ENCODE peak calls at places on chromosomes 16 and 17, in eight cellular contexts. E is AG04449, S is lung, Q is epithelial cell of esophagus, J is IMR-90, H is endothelial cell, Y is astrocyte, G is retinal pigment epithelial cell. P is an unnamed sample.

GRCh38 chr17:40070895-40071719 is 8.3 kb downstream of the THRA start:
- DNase-seq in E (no peak), S (peak; percentile 83), Q (no peak), J (no peak), H (no peak), Y (no peak), G (no peak), P (no peak)

GRCh38 chr17:31696184-31696602 is 162.9 kb downstream of the COPRS start:
- DNase-seq in E (peak; percentile 94), S (peak; percentile 50), Q (no peak), J (peak; percentile 88), H (no peak), Y (peak; percentile 90), G (peak; percentile 46), P (no peak)

GRCh38 chr16:84952335-84953050 is 58.8 kb downstream of the ZDHHC7 start:
- DNase-seq in E (no peak), S (peak; percentile 84), Q (peak; percentile 77), J (peak; percentile 82), H (peak; percentile 86), Y (peak; percentile 68), G (peak; percentile 55), P (peak; percentile 85)

GRCh38 chr17:60899115-60899514 is 221.5 kb downstream of the BCAS3 start:
- DNase-seq in E (no peak), S (no peak), Q (no peak), J (no peak), H (no peak), Y (no peak), G (no peak), P (no peak)

GRCh38 chr17:74445156-74445555 is 13.3 kb downstream of the GPRC5C start:
- DNase-seq in E (no peak), S (no peak), Q (no peak), J (no peak), H (no peak), Y (no peak), G (no peak), P (no peak)

GRCh38 chr17:73657473-73658116 is 13.3 kb upstream of the SDK2 start:
- DNase-seq in E (no peak), S (peak; percentile 39), Q (peak; percentile 40), J (no peak), H (peak; percentile 77), Y (no peak), G (no peak), P (no peak)

GRCh38 chr16:15530085-15530484 is 95.7 kb downstream of the BMERB1 start:
- DNase-seq in E (no peak), S (no peak), Q (no peak), J (no peak), H (no peak), Y (no peak), G (no peak), P (no peak)

GRCh38 chr16:1159973-1160772 is 7.3 kb downstream of the CACNA1H start:
- DNase-seq in E (no peak), S (no peak), Q (no peak), J (no peak), H (no peak), Y (no peak), G (no peak), P (no peak)

GRCh38 chr17:31293586-31293985 is 3.5 kb downstream of the OMG start:
- DNase-seq in E (peak; percentile 29), S (no peak), Q (no peak), J (no peak), H (no peak), Y (peak; percentile 42), G (no peak), P (no peak)

GRCh38 chr17:73643012-73643845 is 1.0 kb downstream of the SDK2 start:
- DNase-seq in E (no peak), S (no peak), Q (peak; percentile 52), J (no peak), H (peak; percentile 49), Y (no peak), G (no peak), P (peak; percentile 60)

GRCh38 chr16:59013930-59014329 is 279.8 kb upstream of the GOT2 start:
- DNase-seq in E (no peak), S (no peak), Q (no peak), J (no peak), H (no peak), Y (no peak), G (no peak), P (no peak)

GRCh38 chr16:82509636-82510035 is 117.1 kb upstream of the CDH13 start:
- DNase-seq in E (no peak), S (no peak), Q (no peak), J (no peak), H (no peak), Y (peak; percentile 6), G (no peak), P (no peak)

GRCh38 chr17:859461-860195 is 77.5 kb downstream of the MRM3 start:
- DNase-seq in E (no peak), S (no peak), Q (peak; percentile 78), J (peak; percentile 60), H (no peak), Y (peak; percentile 31), G (no peak), P (no peak)

GRCh38 chr17:10574324-10574723 is 24.9 kb upstream of the MYH2 start:
- DNase-seq in E (no peak), S (no peak), Q (peak; percentile 24), J (no peak), H (no peak), Y (no peak), G (no peak), P (no peak)

GRCh38 chr17:56635640-56636039 is 42.1 kb downstream of the NOG start:
- DNase-seq in E (no peak), S (no peak), Q (no peak), J (no peak), H (no peak), Y (no peak), G (no peak), P (no peak)

GRCh38 chr17:50440172-50440837 is 14.3 kb downstream of the ACSF2 start:
- DNase-seq in E (no peak), S (peak; percentile 57), Q (no peak), J (no peak), H (no peak), Y (no peak), G (no peak), P (no peak)

GRCh38 chr16:57606147-57606846 is 22.1 kb upstream of the ADGRG1 start:
- DNase-seq in E (no peak), S (no peak), Q (no peak), J (no peak), H (no peak), Y (no peak), G (no peak), P (no peak)

GRCh38 chr16:2968738-2969544 is at the start of gene PAQR4:
- DNase-seq in E (no peak), S (peak; percentile 83), Q (peak; percentile 94), J (peak; percentile 81), H (peak; percentile 83), Y (peak; percentile 59), G (peak; percentile 46), P (peak; percentile 98)

GRCh38 chr16:88264641-88265285 is 118.0 kb upstream of the ZNF469 start:
- DNase-seq in E (peak; percentile 59), S (peak; percentile 93), Q (peak; percentile 80), J (peak; percentile 94), H (peak; percentile 26), Y (peak; percentile 85), G (peak; percentile 80), P (peak; percentile 82)

GRCh38 chr17:50564916-50565315 is 4.4 kb downstream of the CACNA1G start:
- DNase-seq in E (no peak), S (no peak), Q (peak; percentile 37), J (peak; percentile 56), H (no peak), Y (peak; percentile 34), G (no peak), P (no peak)

GRCh38 chr16:20614201-20615141 is 38.3 kb upstream of the ACSM2B start:
- DNase-seq in E (no peak), S (peak; percentile 76), Q (no peak), J (no peak), H (no peak), Y (no peak), G (no peak), P (no peak)

DNA sequence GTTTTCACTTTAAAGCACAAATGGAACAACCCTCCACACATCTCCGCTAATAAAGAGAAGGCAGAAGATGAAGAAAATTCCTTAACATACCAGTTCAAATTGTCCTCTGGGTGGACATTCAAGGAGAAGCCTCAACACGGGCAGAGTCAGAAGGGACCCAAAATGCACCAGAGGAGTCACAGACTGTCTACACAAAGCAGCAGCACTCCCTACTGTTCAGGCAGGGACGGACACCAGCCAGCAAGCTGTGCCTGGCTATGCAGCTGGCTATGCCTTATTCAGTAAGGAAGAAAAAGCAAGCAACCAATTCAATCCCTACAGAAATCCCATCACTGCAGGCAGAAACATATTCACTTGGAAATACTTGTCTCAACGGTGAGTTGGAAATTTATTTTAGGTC is 8.1 kb downstream of the DNAJC7 start:
- DNase-seq in E (no peak), S (no peak), Q (peak; percentile 31), J (no peak), H (no peak), Y (no peak), G (no peak), P (no peak)
- TF ChIP-seq CTCF in E (no peak), S (no peak), Q (peak; percentile 20), J (peak; percentile 14), H (no peak), Y (no peak), G (peak; percentile 9), P (no peak)

GRCh38 chr17:38967290-38967738 is at the start of gene FBXO47:
- DNase-seq in E (no peak), S (peak; percentile 93), Q (peak; percentile 94), J (peak; percentile 38), H (peak; percentile 56), Y (peak; percentile 77), G (peak; percentile 59), P (peak; percentile 68)
- TF ChIP-seq CTCF in E (no peak), S (no peak), Q (peak; percentile 11), J (no peak), H (no peak), Y (no peak), G (peak; percentile 20), P (no peak)

DNA sequence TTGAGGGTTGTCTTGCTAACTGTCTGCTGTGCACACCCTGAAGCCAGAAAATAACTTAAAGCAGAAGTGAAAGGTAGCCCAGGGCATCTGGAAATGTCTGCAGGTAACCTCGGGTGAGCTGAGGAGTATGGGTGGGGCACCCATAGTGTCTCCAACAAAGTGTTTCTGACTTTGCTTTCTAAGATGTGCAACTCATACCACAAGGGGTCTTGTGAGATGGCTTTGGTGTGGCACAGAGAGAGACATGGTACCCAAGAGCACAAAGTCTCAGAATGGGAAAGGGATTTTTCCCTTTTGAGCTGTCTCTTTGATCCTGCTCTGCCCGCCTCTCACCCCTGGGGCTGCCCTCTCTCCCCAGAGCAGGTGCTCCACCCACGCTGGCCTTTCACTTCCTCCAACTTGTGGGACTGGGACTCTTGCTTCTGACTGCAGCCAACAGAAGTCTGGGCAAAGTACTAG is 6.9 kb downstream of the CHD9 start:
- DNase-seq in E (no peak), S (peak; percentile 59), Q (no peak), J (no peak), H (no peak), Y (no peak), G (no peak), P (peak; percentile 73)
- TF ChIP-seq CTCF in E (no peak), S (no peak), Q (no peak), J (no peak), H (no peak), Y (no peak), G (no peak), P (no peak)

DNA sequence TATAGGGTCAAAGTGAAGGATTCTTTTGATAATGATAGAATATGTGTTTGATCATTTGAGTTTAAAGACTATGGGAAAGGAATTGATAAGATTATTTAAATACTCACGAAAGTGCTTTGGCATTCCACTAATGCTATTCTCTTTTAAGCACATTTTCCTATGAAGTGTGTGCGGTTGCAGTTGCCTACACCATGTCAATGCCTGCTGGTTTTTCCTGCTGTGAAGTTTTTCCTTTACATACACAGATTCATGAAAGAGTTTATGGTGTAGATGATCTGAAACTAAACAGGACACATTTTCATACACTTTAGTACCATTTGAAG is 78.7 kb downstream of the VMP1 start:
- DNase-seq in E (no peak), S (no peak), Q (no peak), J (no peak), H (no peak), Y (no peak), G (no peak), P (no peak)
- TF ChIP-seq CTCF in E (no peak), S (no peak), Q (no peak), J (peak; percentile 8), H (no peak), Y (no peak), G (no peak), P (no peak)

P was measured in GM13976.